ENCODE peak calls at places on chromosomes 1 and 21, in seven cellular contexts. One of them, this sample, is unnamed.

GRCh38 chr21:42865361-42866160 is 13.8 kb downstream of the WDR4 start:
- DNase-seq in heart left ventricle: peak; percentile 66
- DNase-seq in body of pancreas: no peak
- DNase-seq in neural progenitor cell: no peak
- DNase-seq in BE2C: peak; percentile 51
- DNase-seq in cardiac fibroblast: no peak
- DNase-seq in tibial nerve: no peak
- DNase-seq in this sample: no peak

GRCh38 chr1:1432951-1433803 is 2.3 kb upstream of the VWA1 start:
- DNase-seq in heart left ventricle: peak; percentile 83
- DNase-seq in body of pancreas: peak; percentile 80
- DNase-seq in neural progenitor cell: peak; percentile 88
- DNase-seq in BE2C: peak; percentile 82
- DNase-seq in cardiac fibroblast: peak; percentile 25
- DNase-seq in tibial nerve: peak; percentile 57
- DNase-seq in this sample: no peak

GRCh38 chr1:159931101-159931816 is 6.0 kb upstream of the TAGLN2 start:
- DNase-seq in heart left ventricle: no peak
- DNase-seq in body of pancreas: no peak
- DNase-seq in neural progenitor cell: no peak
- DNase-seq in BE2C: no peak
- DNase-seq in cardiac fibroblast: no peak
- DNase-seq in tibial nerve: no peak
- DNase-seq in this sample: no peak

GRCh38 chr1:93082313-93082712 is 3.2 kb downstream of the MTF2 start:
- DNase-seq in heart left ventricle: no peak
- DNase-seq in body of pancreas: no peak
- DNase-seq in neural progenitor cell: no peak
- DNase-seq in BE2C: no peak
- DNase-seq in cardiac fibroblast: no peak
- DNase-seq in tibial nerve: no peak
- DNase-seq in this sample: no peak

GRCh38 chr1:236064674-236065508 is at the start of gene NID1:
- DNase-seq in heart left ventricle: peak; percentile 92
- DNase-seq in body of pancreas: peak; percentile 45
- DNase-seq in neural progenitor cell: peak; percentile 95
- DNase-seq in BE2C: peak; percentile 53
- DNase-seq in cardiac fibroblast: peak; percentile 77
- DNase-seq in tibial nerve: peak; percentile 80
- DNase-seq in this sample: peak; percentile 81

GRCh38 chr1:67973061-67973460 is 77.4 kb downstream of the DIRAS3 start:
- DNase-seq in heart left ventricle: no peak
- DNase-seq in body of pancreas: no peak
- DNase-seq in neural progenitor cell: no peak
- DNase-seq in BE2C: no peak
- DNase-seq in cardiac fibroblast: peak; percentile 30
- DNase-seq in tibial nerve: no peak
- DNase-seq in this sample: no peak

GRCh38 chr1:116971481-116971880 is 30.1 kb upstream of the CD101 start:
- DNase-seq in heart left ventricle: no peak
- DNase-seq in body of pancreas: no peak
- DNase-seq in neural progenitor cell: peak; percentile 37
- DNase-seq in BE2C: no peak
- DNase-seq in cardiac fibroblast: no peak
- DNase-seq in tibial nerve: no peak
- DNase-seq in this sample: no peak

GRCh38 chr1:209587778-209588177 is 4.3 kb downstream of the CAMK1G start:
- DNase-seq in heart left ventricle: no peak
- DNase-seq in body of pancreas: no peak
- DNase-seq in neural progenitor cell: no peak
- DNase-seq in BE2C: no peak
- DNase-seq in cardiac fibroblast: no peak
- DNase-seq in tibial nerve: no peak
- DNase-seq in this sample: no peak

GRCh38 chr1:28354121-28354520 is 15.4 kb upstream of the PHACTR4 start:
- DNase-seq in heart left ventricle: no peak
- DNase-seq in body of pancreas: no peak
- DNase-seq in neural progenitor cell: no peak
- DNase-seq in BE2C: no peak
- DNase-seq in cardiac fibroblast: peak; percentile 87
- DNase-seq in tibial nerve: no peak
- DNase-seq in this sample: peak; percentile 63

GRCh38 chr1:64755356-64755755 is 10.5 kb downstream of the RAVER2 start:
- DNase-seq in heart left ventricle: peak; percentile 10
- DNase-seq in body of pancreas: no peak
- DNase-seq in neural progenitor cell: no peak
- DNase-seq in BE2C: no peak
- DNase-seq in cardiac fibroblast: no peak
- DNase-seq in tibial nerve: no peak
- DNase-seq in this sample: no peak

DNA sequence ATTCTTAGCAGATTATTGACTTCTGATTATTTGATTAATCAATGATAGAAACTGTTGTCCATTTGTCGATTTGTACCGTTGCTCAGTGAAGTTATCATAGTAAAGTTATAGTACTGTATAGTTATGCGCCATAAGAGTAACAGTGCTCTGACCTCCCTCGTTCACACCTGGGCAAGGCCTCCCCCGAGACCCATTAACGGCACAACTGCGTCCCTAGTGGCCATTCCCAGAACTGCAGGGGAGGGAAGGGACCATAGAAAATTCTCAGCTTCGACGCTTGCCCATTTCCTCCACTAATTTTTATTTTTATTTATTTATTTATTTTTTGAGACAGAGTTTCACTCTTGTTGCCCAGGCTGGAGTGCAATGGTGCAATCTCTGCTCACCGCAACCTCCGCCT is 334.4 kb downstream of the DSCAM start:
- DNase-seq in heart left ventricle: no peak
- DNase-seq in body of pancreas: no peak
- DNase-seq in neural progenitor cell: peak; percentile 16
- DNase-seq in BE2C: peak; percentile 19
- DNase-seq in cardiac fibroblast: no peak
- DNase-seq in tibial nerve: no peak
- DNase-seq in this sample: no peak
- TF ChIP-seq CTCF in heart left ventricle: peak; percentile 21
- TF ChIP-seq CTCF in body of pancreas: peak; percentile 37
- TF ChIP-seq CTCF in neural progenitor cell: peak; percentile 67
- TF ChIP-seq CTCF in BE2C: peak; percentile 70
- TF ChIP-seq CTCF in cardiac fibroblast: peak; percentile 51
- TF ChIP-seq CTCF in tibial nerve: no peak
- TF ChIP-seq CTCF in this sample: peak; percentile 31

GRCh38 chr1:241715435-241715834 is 63.4 kb downstream of the WDR64 start:
- DNase-seq in heart left ventricle: no peak
- DNase-seq in body of pancreas: no peak
- DNase-seq in neural progenitor cell: no peak
- DNase-seq in BE2C: no peak
- DNase-seq in cardiac fibroblast: no peak
- DNase-seq in tibial nerve: no peak
- DNase-seq in this sample: no peak
- H3K4me3 ChIP-seq in heart left ventricle: no peak overlapping the region
- H3K4me3 ChIP-seq in body of pancreas: no peak overlapping the region
- H3K4me3 ChIP-seq in neural progenitor cell: no peak overlapping the region
- H3K4me3 ChIP-seq in BE2C: no peak overlapping the region
- H3K4me3 ChIP-seq in cardiac fibroblast: no peak overlapping the region
- H3K4me3 ChIP-seq in tibial nerve: no peak overlapping the region
- H3K4me3 ChIP-seq in this sample: no peak overlapping the region

GRCh38 chr1:89615676-89616598 is 17.0 kb upstream of the LRRC8C start:
- DNase-seq in heart left ventricle: no peak
- DNase-seq in body of pancreas: no peak
- DNase-seq in neural progenitor cell: no peak
- DNase-seq in BE2C: peak; percentile 30
- DNase-seq in cardiac fibroblast: no peak
- DNase-seq in tibial nerve: no peak
- DNase-seq in this sample: no peak
- TF ChIP-seq CTCF in heart left ventricle: peak; percentile 45
- TF ChIP-seq CTCF in body of pancreas: no peak
- TF ChIP-seq CTCF in neural progenitor cell: peak; percentile 34
- TF ChIP-seq CTCF in BE2C: peak; percentile 45
- TF ChIP-seq CTCF in cardiac fibroblast: peak; percentile 53
- TF ChIP-seq CTCF in tibial nerve: no peak
- TF ChIP-seq CTCF in this sample: peak; percentile 38

DNA sequence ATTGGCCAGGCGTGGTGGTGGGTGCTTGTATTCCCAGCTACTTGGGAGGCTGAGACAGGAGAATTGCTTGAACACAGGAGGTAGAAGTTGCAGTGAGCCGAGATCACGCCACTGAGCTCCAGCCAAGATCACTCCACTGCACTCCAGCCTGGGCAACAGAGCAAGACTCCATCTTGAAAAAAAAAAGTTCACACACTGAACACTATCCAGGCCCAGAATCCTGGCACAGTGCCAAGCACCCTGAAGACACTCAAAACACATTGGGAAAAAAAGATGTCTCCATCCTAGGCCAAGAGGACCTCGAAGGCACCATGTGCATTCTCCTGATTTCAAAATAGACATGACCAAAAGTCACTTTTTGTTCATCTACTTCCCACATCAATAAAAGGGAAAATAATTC is 38.7 kb downstream of the SLC9A1 start:
- DNase-seq in heart left ventricle: no peak
- DNase-seq in body of pancreas: no peak
- DNase-seq in neural progenitor cell: no peak
- DNase-seq in BE2C: no peak
- DNase-seq in cardiac fibroblast: peak; percentile 32
- DNase-seq in tibial nerve: no peak
- DNase-seq in this sample: no peak
- H3K4me3 ChIP-seq in heart left ventricle: no peak overlapping the region
- H3K4me3 ChIP-seq in body of pancreas: no peak overlapping the region
- H3K4me3 ChIP-seq in neural progenitor cell: no peak overlapping the region
- H3K4me3 ChIP-seq in BE2C: no peak overlapping the region
- H3K4me3 ChIP-seq in cardiac fibroblast: no peak overlapping the region
- H3K4me3 ChIP-seq in tibial nerve: no peak overlapping the region
- H3K4me3 ChIP-seq in this sample: no peak overlapping the region

DNA sequence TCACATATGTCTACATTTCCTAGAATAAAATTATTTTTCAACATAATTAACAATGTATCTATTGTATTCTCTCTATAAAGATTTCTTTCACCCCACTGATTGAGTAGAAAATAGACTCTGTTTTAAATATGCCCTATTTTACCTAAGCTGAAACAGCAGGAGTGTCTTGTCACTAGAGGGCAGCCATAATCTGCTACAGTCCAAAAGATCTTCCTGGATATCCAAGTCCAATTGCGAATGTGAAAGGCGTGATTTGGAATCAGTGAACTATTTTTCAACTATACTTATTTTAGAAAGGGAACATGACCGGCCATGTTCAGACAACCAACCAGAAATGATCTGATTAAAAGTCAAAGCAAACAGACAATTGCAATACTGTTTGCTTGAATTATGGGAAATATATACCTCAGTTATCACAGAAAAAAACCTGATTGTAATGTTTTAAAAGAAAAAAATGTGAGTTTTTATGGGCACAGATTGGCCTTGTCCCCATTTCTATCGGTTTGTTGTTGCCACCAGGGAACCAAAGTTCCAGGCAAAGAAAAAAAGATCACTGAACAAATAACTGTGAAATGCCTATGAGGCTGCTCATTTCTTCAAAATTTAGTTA is 1211.0 kb upstream of the ADGRL4 start:
- DNase-seq in heart left ventricle: no peak
- DNase-seq in body of pancreas: no peak
- DNase-seq in neural progenitor cell: peak; percentile 55
- DNase-seq in BE2C: peak; percentile 11
- DNase-seq in cardiac fibroblast: peak; percentile 82
- DNase-seq in tibial nerve: no peak
- DNase-seq in this sample: peak; percentile 83
- TF ChIP-seq CTCF in heart left ventricle: peak; percentile 54
- TF ChIP-seq CTCF in body of pancreas: peak; percentile 17
- TF ChIP-seq CTCF in neural progenitor cell: peak; percentile 74
- TF ChIP-seq CTCF in BE2C: peak; percentile 63
- TF ChIP-seq CTCF in cardiac fibroblast: peak; percentile 74
- TF ChIP-seq CTCF in tibial nerve: peak; percentile 33
- TF ChIP-seq CTCF in this sample: peak; percentile 84

DNA sequence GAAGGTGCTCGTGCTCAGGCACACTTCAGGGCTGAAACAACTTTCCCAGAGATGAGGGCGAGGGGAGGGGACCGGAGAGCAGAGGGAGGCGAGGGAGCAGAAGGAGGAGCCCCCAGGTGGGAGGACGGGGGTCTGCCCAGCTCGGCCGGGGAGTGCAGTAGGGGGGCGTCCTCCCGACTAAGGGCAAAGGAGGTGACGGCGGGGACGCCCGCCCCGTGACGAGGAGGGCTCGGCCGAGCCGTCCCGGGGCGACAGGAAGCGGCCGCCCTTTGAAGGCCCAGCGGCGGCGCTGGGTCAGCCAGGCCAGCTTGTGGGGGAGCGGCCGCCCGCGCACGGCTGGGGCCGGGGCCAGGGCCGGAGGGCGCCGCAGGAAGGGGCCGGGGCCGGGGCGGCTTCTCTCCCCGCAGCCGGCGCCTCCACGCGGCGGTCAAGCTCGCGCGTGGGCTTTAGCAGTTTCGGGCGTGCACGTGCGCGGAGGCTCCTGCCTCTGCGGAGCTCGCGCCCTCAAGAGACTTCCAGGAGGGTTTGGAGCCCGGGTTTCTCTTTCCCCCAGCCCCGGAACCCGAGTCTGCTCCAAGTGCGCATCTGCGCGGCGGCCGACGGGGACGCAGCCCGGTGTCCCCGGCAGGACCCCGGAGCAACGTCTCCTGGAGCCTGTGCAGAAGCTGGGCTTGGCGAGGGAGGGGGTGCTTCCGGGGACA is 100.8 kb upstream of the SLC45A1 start:
- DNase-seq in heart left ventricle: peak; percentile 53
- DNase-seq in body of pancreas: peak; percentile 36
- DNase-seq in neural progenitor cell: peak; percentile 74
- DNase-seq in BE2C: peak; percentile 9
- DNase-seq in cardiac fibroblast: no peak
- DNase-seq in tibial nerve: no peak
- DNase-seq in this sample: peak; percentile 27
- H3K4me3 ChIP-seq in heart left ventricle: peak overlapping the region; percentile 58
- H3K4me3 ChIP-seq in body of pancreas: no peak overlapping the region
- H3K4me3 ChIP-seq in neural progenitor cell: peak overlapping the region; percentile 8
- H3K4me3 ChIP-seq in BE2C: peak overlapping the region; percentile 35
- H3K4me3 ChIP-seq in cardiac fibroblast: peak overlapping the region; percentile 13
- H3K4me3 ChIP-seq in tibial nerve: peak overlapping the region; percentile 50
- H3K4me3 ChIP-seq in this sample: no peak overlapping the region

DNA sequence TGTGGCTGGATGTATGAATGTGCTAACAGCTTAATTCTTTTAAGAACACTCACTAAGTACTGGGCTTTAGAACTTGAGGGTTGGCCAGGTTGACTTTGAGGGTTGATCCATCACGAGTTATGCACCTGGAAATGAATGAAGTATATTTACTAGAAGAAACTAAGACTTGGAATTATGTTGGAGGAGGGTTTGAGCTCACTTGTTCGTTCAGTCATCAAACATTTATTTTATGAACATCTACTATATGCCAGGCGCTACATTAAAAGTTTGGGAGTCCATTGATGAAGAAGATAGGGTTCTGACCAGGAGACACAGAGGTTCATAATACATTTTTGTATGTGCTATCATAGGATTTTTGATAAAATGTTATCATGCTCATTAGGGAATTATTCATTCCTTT is 5.3 kb downstream of the JUN start:
- DNase-seq in heart left ventricle: no peak
- DNase-seq in body of pancreas: no peak
- DNase-seq in neural progenitor cell: no peak
- DNase-seq in BE2C: no peak
- DNase-seq in cardiac fibroblast: no peak
- DNase-seq in tibial nerve: no peak
- DNase-seq in this sample: no peak
- TF ChIP-seq CTCF in heart left ventricle: no peak
- TF ChIP-seq CTCF in body of pancreas: no peak
- TF ChIP-seq CTCF in neural progenitor cell: no peak
- TF ChIP-seq CTCF in BE2C: no peak
- TF ChIP-seq CTCF in cardiac fibroblast: no peak
- TF ChIP-seq CTCF in tibial nerve: no peak
- TF ChIP-seq CTCF in this sample: no peak

GRCh38 chr21:28579986-28580550 is 412.6 kb downstream of the LTN1 start:
- DNase-seq in heart left ventricle: no peak
- DNase-seq in body of pancreas: no peak
- DNase-seq in neural progenitor cell: peak; percentile 25
- DNase-seq in BE2C: no peak
- DNase-seq in cardiac fibroblast: no peak
- DNase-seq in tibial nerve: no peak
- DNase-seq in this sample: no peak
- H3K4me3 ChIP-seq in heart left ventricle: no peak overlapping the region
- H3K4me3 ChIP-seq in body of pancreas: no peak overlapping the region
- H3K4me3 ChIP-seq in neural progenitor cell: no peak overlapping the region
- H3K4me3 ChIP-seq in BE2C: no peak overlapping the region
- H3K4me3 ChIP-seq in cardiac fibroblast: no peak overlapping the region
- H3K4me3 ChIP-seq in tibial nerve: no peak overlapping the region
- H3K4me3 ChIP-seq in this sample: no peak overlapping the region

This sample was measured in fibroblast of mammary gland.